ENCODE peak calls at places on chromosomes 2 and 18, in ten cellular contexts. T is esophagus squamous epithelium; C is stomach; M is lower lobe of right lung; Q is left lung; E is adrenal gland; G is pancreas; X is psoas muscle; K is ovary; O is CD8-positive, alpha-beta T cell. Z is an unnamed sample.

GRCh38 chr2:96347395-96347794 is 11.8 kb downstream of the NCAPH start:
- DNase-seq in T (no peak), C (no peak), M (no peak), Q (no peak), E (no peak), G (no peak), X (no peak), K (no peak), O (no peak), Z (no peak)

GRCh38 chr2:205352593-205352992 is 329.7 kb upstream of the NRP2 start:
- DNase-seq in T (no peak), C (no peak), M (no peak), Q (no peak), E (no peak), G (no peak), X (no peak), K (no peak), O (no peak), Z (no peak)

GRCh38 chr2:119251652-119252051 is 28.0 kb downstream of the STEAP3 start:
- DNase-seq in T (no peak), C (no peak), M (no peak), Q (no peak), E (no peak), G (no peak), X (no peak), K (no peak), O (no peak), Z (no peak)

GRCh38 chr2:102677219-102678215 is 58.2 kb downstream of the SLC9A2 start:
- DNase-seq in T (no peak), C (no peak), M (no peak), Q (no peak), E (no peak), G (no peak), X (no peak), K (no peak), O (no peak), Z (no peak)

GRCh38 chr2:107543793-107544192 is 282.9 kb upstream of the RGPD4 start:
- DNase-seq in T (no peak), C (no peak), M (no peak), Q (no peak), E (no peak), G (no peak), X (no peak), K (no peak), O (no peak), Z (no peak)

GRCh38 chr18:51757525-51757924 is 560.0 kb upstream of the MEX3C start:
- DNase-seq in T (no peak), C (no peak), M (no peak), Q (no peak), E (no peak), G (no peak), X (no peak), K (no peak), O (no peak), Z (no peak)

GRCh38 chr2:11743846-11744553 is 2.4 kb upstream of the LPIN1 start:
- DNase-seq in T (peak; percentile 38), C (peak; percentile 94), M (peak; percentile 95), Q (peak; percentile 96), E (peak; percentile 99), G (peak; percentile 97), X (peak; percentile 98), K (peak; percentile 93), O (peak; percentile 48), Z (peak; percentile 90)

GRCh38 chr2:101473581-101473910 is 1.4 kb downstream of the RFX8 start:
- DNase-seq in T (no peak), C (no peak), M (no peak), Q (no peak), E (no peak), G (no peak), X (no peak), K (no peak), O (no peak), Z (no peak)

GRCh38 chr2:101305044-101305443 is 3.5 kb downstream of the RNF149 start:
- DNase-seq in T (no peak), C (no peak), M (no peak), Q (no peak), E (no peak), G (no peak), X (no peak), K (no peak), O (no peak), Z (no peak)

GRCh38 chr2:234661849-234662248 is 165.0 kb upstream of the ARL4C start:
- DNase-seq in T (no peak), C (no peak), M (no peak), Q (no peak), E (no peak), G (no peak), X (no peak), K (no peak), O (no peak), Z (no peak)

GRCh38 chr2:85353876-85354285 is 447 bp downstream of the RETSAT start:
- DNase-seq in T (no peak), C (peak; percentile 78), M (peak; percentile 66), Q (peak; percentile 44), E (peak; percentile 74), G (peak; percentile 55), X (peak; percentile 92), K (peak; percentile 61), O (peak; percentile 1), Z (peak; percentile 56)

GRCh38 chr2:148614024-148614331 is 30.6 kb upstream of the EPC2 start:
- DNase-seq in T (no peak), C (no peak), M (no peak), Q (no peak), E (no peak), G (no peak), X (no peak), K (no peak), O (no peak), Z (no peak)

GRCh38 chr2:84970266-84970955 is 550 bp upstream of the KCMF1 start:
- DNase-seq in T (peak; percentile 8), C (peak; percentile 70), M (peak; percentile 85), Q (peak; percentile 71), E (peak; percentile 67), G (peak; percentile 69), X (peak; percentile 83), K (peak; percentile 78), O (peak; percentile 46), Z (peak; percentile 70)

GRCh38 chr2:208466133-208466919 is 59.7 kb downstream of the PTH2R start:
- DNase-seq in T (no peak), C (no peak), M (no peak), Q (no peak), E (peak; percentile 22), G (no peak), X (no peak), K (no peak), O (no peak), Z (no peak)

GRCh38 chr2:23697676-23698075 is 229.2 kb downstream of the ATAD2B start:
- DNase-seq in T (no peak), C (no peak), M (no peak), Q (no peak), E (no peak), G (no peak), X (no peak), K (no peak), O (no peak), Z (no peak)

GRCh38 chr2:117902933-117903332 is 88.4 kb downstream of the DDX18 start:
- DNase-seq in T (no peak), C (no peak), M (no peak), Q (no peak), E (no peak), G (no peak), X (no peak), K (no peak), O (no peak), Z (no peak)

GRCh38 chr2:230899786-230900185 is 25.3 kb downstream of the GPR55 start:
- DNase-seq in T (no peak), C (no peak), M (no peak), Q (no peak), E (no peak), G (no peak), X (no peak), K (no peak), O (no peak), Z (no peak)

GRCh38 chr2:22701761-22702160 is 683.2 kb upstream of the KLHL29 start:
- DNase-seq in T (no peak), C (no peak), M (no peak), Q (no peak), E (no peak), G (no peak), X (no peak), K (no peak), O (no peak), Z (no peak)

DNA sequence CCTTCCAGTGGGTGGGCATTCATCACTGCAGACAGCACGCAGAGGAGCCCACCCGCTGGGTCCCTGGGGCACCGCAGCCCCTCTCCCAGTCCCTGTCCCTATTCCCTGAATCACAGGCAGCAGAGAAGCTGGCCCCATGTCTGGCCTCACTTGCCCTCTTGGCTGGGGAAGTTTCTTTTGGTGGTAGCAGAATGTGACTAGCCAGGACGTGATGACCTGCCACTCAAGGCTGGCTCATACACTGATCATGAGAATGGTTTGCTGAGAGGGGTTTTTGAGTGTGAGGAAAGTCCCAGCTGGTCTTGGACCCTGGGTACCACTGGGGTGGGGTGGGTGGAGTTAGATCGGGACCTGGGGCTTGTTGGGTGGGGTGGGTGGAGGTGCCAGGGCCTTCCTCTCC is 29.0 kb upstream of the FOSL2 start:
- DNase-seq in T (no peak), C (no peak), M (no peak), Q (no peak), E (no peak), G (no peak), X (peak; percentile 30), K (no peak), O (no peak), Z (no peak)
- H3K4me1 ChIP-seq in T (peaks cover 12% of the 10 kb centered on the region), C (peaks cover 68% of the 10 kb centered on the region), M (peaks cover 47% of the 10 kb centered on the region), Q (peaks cover 55% of the 10 kb centered on the region), E (peaks cover 20% of the 10 kb centered on the region), G (no peaks in the 10 kb centered on the region), X (peaks cover 18% of the 10 kb centered on the region), K (peaks cover 4% of the 10 kb centered on the region), O (peaks cover 70% of the 10 kb centered on the region), Z (peaks cover 11% of the 10 kb centered on the region)

DNA sequence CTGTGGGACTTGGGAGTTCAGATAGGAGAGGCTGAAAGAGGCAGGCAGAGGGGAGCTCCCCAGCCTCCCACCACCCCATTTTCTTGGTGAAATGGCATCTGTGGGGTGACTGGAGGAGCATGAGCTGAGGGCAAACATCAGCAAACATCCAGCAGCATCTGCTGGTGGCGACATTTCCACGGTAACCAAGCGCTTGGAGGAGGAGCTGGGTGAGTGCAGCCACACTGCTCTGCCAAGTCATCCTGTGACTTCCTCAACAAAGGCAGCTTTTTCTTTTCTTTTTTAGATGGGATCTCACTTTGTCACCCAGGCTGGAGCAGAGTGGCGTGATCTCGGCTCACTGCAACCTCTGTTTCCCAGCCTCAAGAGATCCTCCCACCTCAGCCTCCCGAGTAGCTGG is 5.6 kb downstream of the TXNL4A start:
- DNase-seq in T (no peak), C (no peak), M (no peak), Q (no peak), E (no peak), G (no peak), X (no peak), K (no peak), O (no peak), Z (no peak)
- H3K4me3 ChIP-seq in T (no peak overlapping the region), C (no peak overlapping the region), M (no peak overlapping the region), Q (no peak overlapping the region), E (no peak overlapping the region), G (no peak overlapping the region), X (no peak overlapping the region), K (no peak overlapping the region), O (no peak overlapping the region), Z (no peak overlapping the region)

GRCh38 chr2:74764429-74765272 is 69.3 kb upstream of the HK2 start:
- DNase-seq in T (no peak), C (no peak), M (no peak), Q (no peak), E (no peak), G (no peak), X (no peak), K (no peak), O (no peak), Z (no peak)
- H3K27ac ChIP-seq in T (no peak overlapping the region), C (no peak overlapping the region), M (no peak overlapping the region), Q (no peak overlapping the region), E (no peak overlapping the region), G (no peak overlapping the region), X (no peak overlapping the region), K (no peak overlapping the region), O (no peak overlapping the region), Z (no peak overlapping the region)

GRCh38 chr2:112958428-112959108 is 19.2 kb upstream of the IL36G start:
- DNase-seq in T (no peak), C (no peak), M (no peak), Q (no peak), E (peak; percentile 38), G (no peak), X (no peak), K (no peak), O (no peak), Z (no peak)
- H3K4me1 ChIP-seq in T (no peaks in the 10 kb centered on the region), C (peaks cover 6% of the 10 kb centered on the region), M (no peaks in the 10 kb centered on the region), Q (no peaks in the 10 kb centered on the region), E (no peaks in the 10 kb centered on the region), G (no peaks in the 10 kb centered on the region), X (no peaks in the 10 kb centered on the region), K (no peaks in the 10 kb centered on the region), O (no peaks in the 10 kb centered on the region), Z (no peaks in the 10 kb centered on the region)

Z was measured in heart right ventricle.